ENCODE peak calls at places on chromosomes 7 and 10, in nine cellular contexts. I is HS-27A, U is Right ventricle myocardium inferior, G is fibroblast of the conjunctiva, B is GM04504, K is neural crest cell, E is SK-N-SH, R is uterus, Q is Peyer's patch. P is an unnamed sample.
A peak's percentile ranks its signal among the peaks of the same experiment; 100 is the strongest.

GRCh38 chr7:82625377-82625776 is 181.8 kb upstream of the CACNA2D1 start:
- DNase-seq in I (no peak), U (no peak), G (no peak), B (no peak), K (no peak), E (no peak), R (no peak), Q (no peak), P (no peak)

GRCh38 chr10:86693721-86694369 is 25.5 kb downstream of the LDB3 start:
- DNase-seq in I (no peak), U (no peak), G (peak; percentile 28), B (peak; percentile 52), K (peak; percentile 55), E (peak; percentile 75), R (peak; percentile 69), Q (peak; percentile 33), P (peak; percentile 29)

GRCh38 chr7:117875566-117875965 is 2.3 kb upstream of the CTTNBP2 start:
- DNase-seq in I (no peak), U (no peak), G (no peak), B (no peak), K (peak; percentile 18), E (no peak), R (no peak), Q (no peak), P (no peak)

GRCh38 chr7:83161186-83161585 is 1.5 kb downstream of the PCLO start:
- DNase-seq in I (no peak), U (no peak), G (no peak), B (no peak), K (no peak), E (no peak), R (no peak), Q (no peak), P (no peak)

GRCh38 chr10:94358480-94358879 is 4.3 kb downstream of the NOC3L start:
- DNase-seq in I (peak; percentile 66), U (no peak), G (peak; percentile 68), B (peak; percentile 74), K (no peak), E (no peak), R (no peak), Q (no peak), P (peak; percentile 92)

GRCh38 chr7:49894543-49894942 is 121.1 kb downstream of the VWC2 start:
- DNase-seq in I (no peak), U (peak; percentile 70), G (no peak), B (no peak), K (no peak), E (no peak), R (no peak), Q (no peak), P (no peak)

GRCh38 chr10:18478354-18478753 is 173.0 kb downstream of the NSUN6 start:
- DNase-seq in I (no peak), U (no peak), G (no peak), B (no peak), K (no peak), E (no peak), R (no peak), Q (no peak), P (no peak)

GRCh38 chr10:73937333-73938020 is 26.5 kb downstream of the PLAU start:
- DNase-seq in I (no peak), U (no peak), G (no peak), B (no peak), K (no peak), E (no peak), R (no peak), Q (no peak), P (no peak)

GRCh38 chr7:40983106-40983505 is 719.8 kb downstream of the INHBA start:
- DNase-seq in I (no peak), U (no peak), G (no peak), B (no peak), K (no peak), E (no peak), R (no peak), Q (no peak), P (no peak)

GRCh38 chr7:131931368-131931767 is 374.9 kb upstream of the PODXL start:
- DNase-seq in I (no peak), U (no peak), G (no peak), B (no peak), K (no peak), E (no peak), R (no peak), Q (no peak), P (peak; percentile 40)

GRCh38 chr7:84092207-84092606 is 102.4 kb downstream of the SEMA3A start:
- DNase-seq in I (no peak), U (no peak), G (no peak), B (no peak), K (no peak), E (no peak), R (no peak), Q (no peak), P (peak; percentile 34)

GRCh38 chr10:71278691-71279588 is 40.1 kb upstream of the SLC29A3 start:
- DNase-seq in I (no peak), U (peak; percentile 33), G (no peak), B (no peak), K (no peak), E (peak; percentile 90), R (no peak), Q (no peak), P (no peak)

GRCh38 chr10:99966306-99966705 is 43.4 kb downstream of the DNMBP start:
- DNase-seq in I (peak; percentile 47), U (no peak), G (no peak), B (no peak), K (no peak), E (peak; percentile 19), R (no peak), Q (no peak), P (peak; percentile 100)

GRCh38 chr7:157558875-157559595 is 222.2 kb downstream of the DNAJB6 start:
- DNase-seq in I (no peak), U (peak; percentile 27), G (no peak), B (no peak), K (no peak), E (no peak), R (no peak), Q (no peak), P (no peak)

GRCh38 chr7:46015107-46015868 is 94.2 kb upstream of the IGFBP3 start:
- DNase-seq in I (no peak), U (peak; percentile 76), G (peak; percentile 13), B (no peak), K (peak; percentile 54), E (no peak), R (no peak), Q (no peak), P (no peak)

GRCh38 chr7:29483219-29484104 is 80.2 kb upstream of the PRR15 start:
- DNase-seq in I (no peak), U (no peak), G (no peak), B (no peak), K (no peak), E (no peak), R (peak; percentile 36), Q (no peak), P (no peak)

GRCh38 chr10:124323145-124323725 is 95.5 kb downstream of the OAT start:
- DNase-seq in I (no peak), U (no peak), G (no peak), B (no peak), K (no peak), E (no peak), R (no peak), Q (no peak), P (peak; percentile 4)

GRCh38 chr10:4984223-4984622 is 19.4 kb downstream of the AKR1C2 start:
- DNase-seq in I (no peak), U (no peak), G (no peak), B (no peak), K (no peak), E (no peak), R (no peak), Q (no peak), P (no peak)

GRCh38 chr7:106256137-106256536 is 28.6 kb downstream of the NAMPT start:
- DNase-seq in I (no peak), U (no peak), G (no peak), B (no peak), K (no peak), E (no peak), R (no peak), Q (no peak), P (no peak)